ENCODE peak calls at places on chromosome 2, in five cellular contexts. One of them, this sample, is unnamed.

GRCh38 chr2:96891591-96892333 is 21.9 kb upstream of the SEMA4C start:
- DNase-seq in spleen: no peak
- DNase-seq in Caki2: no peak
- DNase-seq in ecto neural progenitor cell: no peak
- DNase-seq in H9: no peak
- DNase-seq in this sample: no peak

GRCh38 chr2:145752091-145752806 is 1232.3 kb upstream of the ZEB2 start:
- DNase-seq in spleen: no peak
- DNase-seq in Caki2: peak; percentile 52
- DNase-seq in H9: no peak
- DNase-seq in ecto neural progenitor cell: no peak
- DNase-seq in this sample: peak; percentile 69

GRCh38 chr2:209653164-209653563 is 118.5 kb upstream of the UNC80 start:
- DNase-seq in Caki2: no peak
- DNase-seq in ecto neural progenitor cell: peak; percentile 69
- DNase-seq in H9: no peak
- DNase-seq in spleen: no peak
- DNase-seq in this sample: no peak

GRCh38 chr2:226185613-226186211 is 613.9 kb downstream of the IRS1 start:
- DNase-seq in Caki2: peak; percentile 22
- DNase-seq in ecto neural progenitor cell: no peak
- DNase-seq in H9: no peak
- DNase-seq in spleen: no peak
- DNase-seq in this sample: no peak

GRCh38 chr2:149488719-149489440 is 98.7 kb downstream of the MMADHC start:
- DNase-seq in spleen: no peak
- DNase-seq in H9: no peak
- DNase-seq in Caki2: no peak
- DNase-seq in ecto neural progenitor cell: no peak
- DNase-seq in this sample: no peak

GRCh38 chr2:241375300-241375699 is 19.2 kb downstream of the FARP2 start:
- DNase-seq in Caki2: no peak
- DNase-seq in spleen: no peak
- DNase-seq in ecto neural progenitor cell: no peak
- DNase-seq in H9: no peak
- DNase-seq in this sample: no peak

GRCh38 chr2:124582387-124582786 is 557.3 kb downstream of the CNTNAP5 start:
- DNase-seq in ecto neural progenitor cell: no peak
- DNase-seq in Caki2: no peak
- DNase-seq in spleen: no peak
- DNase-seq in H9: no peak
- DNase-seq in this sample: no peak

GRCh38 chr2:44880125-44880483 is 61.4 kb upstream of the SIX3 start:
- DNase-seq in spleen: no peak
- DNase-seq in ecto neural progenitor cell: no peak
- DNase-seq in Caki2: no peak
- DNase-seq in H9: no peak
- DNase-seq in this sample: no peak

GRCh38 chr2:157182204-157182709 is 75.2 kb upstream of the GALNT5 start:
- DNase-seq in ecto neural progenitor cell: no peak
- DNase-seq in spleen: no peak
- DNase-seq in Caki2: no peak
- DNase-seq in H9: no peak
- DNase-seq in this sample: no peak

This sample was measured in MV-4-11.